ENCODE peak calls at places on chromosome 18, in nine cellular contexts. One of them, this sample, is unnamed.

GRCh38 chr18:23250893-23251656 is 115.8 kb downstream of the CABLES1 start:
- DNase-seq in psoas muscle: peak
- DNase-seq in B cell: no peak
- DNase-seq in adrenal gland: peak
- DNase-seq in astrocyte of the spinal cord: no peak
- DNase-seq in tibial nerve: no peak
- DNase-seq in PC-9: no peak
- DNase-seq in IMR-90: no peak
- DNase-seq in progenitor cell of endocrine pancreas: no peak
- DNase-seq in this sample: no peak

GRCh38 chr18:55861266-55861665 is 273.3 kb upstream of the TCF4 start:
- DNase-seq in progenitor cell of endocrine pancreas: no peak
- DNase-seq in B cell: no peak
- DNase-seq in tibial nerve: no peak
- DNase-seq in adrenal gland: no peak
- DNase-seq in astrocyte of the spinal cord: peak
- DNase-seq in PC-9: no peak
- DNase-seq in IMR-90: peak
- DNase-seq in psoas muscle: no peak
- DNase-seq in this sample: no peak

GRCh38 chr18:45361148-45361851 is 254.0 kb upstream of the SLC14A2 start:
- DNase-seq in PC-9: no peak
- DNase-seq in tibial nerve: no peak
- DNase-seq in adrenal gland: no peak
- DNase-seq in progenitor cell of endocrine pancreas: no peak
- DNase-seq in astrocyte of the spinal cord: no peak
- DNase-seq in IMR-90: no peak
- DNase-seq in psoas muscle: peak
- DNase-seq in B cell: no peak
- DNase-seq in this sample: no peak

GRCh38 chr18:37452697-37453385 is 112.8 kb downstream of the CELF4 start:
- DNase-seq in B cell: no peak
- DNase-seq in psoas muscle: no peak
- DNase-seq in progenitor cell of endocrine pancreas: no peak
- DNase-seq in astrocyte of the spinal cord: no peak
- DNase-seq in PC-9: no peak
- DNase-seq in IMR-90: no peak
- DNase-seq in tibial nerve: no peak
- DNase-seq in adrenal gland: peak
- DNase-seq in this sample: no peak

GRCh38 chr18:22667616-22668422 is 250.1 kb upstream of the CTAGE1 start:
- DNase-seq in tibial nerve: no peak
- DNase-seq in psoas muscle: no peak
- DNase-seq in progenitor cell of endocrine pancreas: no peak
- DNase-seq in astrocyte of the spinal cord: peak
- DNase-seq in adrenal gland: no peak
- DNase-seq in PC-9: peak
- DNase-seq in IMR-90: peak
- DNase-seq in B cell: no peak
- DNase-seq in this sample: no peak

GRCh38 chr18:49510393-49511115 is 23.5 kb upstream of the C18orf32 start:
- DNase-seq in adrenal gland: peak
- DNase-seq in B cell: peak
- DNase-seq in progenitor cell of endocrine pancreas: peak
- DNase-seq in astrocyte of the spinal cord: peak
- DNase-seq in tibial nerve: no peak
- DNase-seq in psoas muscle: peak
- DNase-seq in IMR-90: peak
- DNase-seq in PC-9: peak
- DNase-seq in this sample: peak

GRCh38 chr18:48422947-48423378 is 13.8 kb upstream of the ZBTB7C start:
- DNase-seq in IMR-90: no peak
- DNase-seq in B cell: no peak
- DNase-seq in PC-9: no peak
- DNase-seq in astrocyte of the spinal cord: no peak
- DNase-seq in adrenal gland: no peak
- DNase-seq in progenitor cell of endocrine pancreas: no peak
- DNase-seq in psoas muscle: no peak
- DNase-seq in tibial nerve: no peak
- DNase-seq in this sample: no peak

GRCh38 chr18:34592961-34593382 is 117.1 kb upstream of the DTNA start:
- DNase-seq in IMR-90: peak
- DNase-seq in adrenal gland: peak
- DNase-seq in progenitor cell of endocrine pancreas: peak
- DNase-seq in B cell: no peak
- DNase-seq in psoas muscle: peak
- DNase-seq in tibial nerve: no peak
- DNase-seq in astrocyte of the spinal cord: peak
- DNase-seq in PC-9: no peak
- DNase-seq in this sample: no peak

GRCh38 chr18:8303151-8303770 is 306.0 kb upstream of the RAB12 start:
- DNase-seq in astrocyte of the spinal cord: no peak
- DNase-seq in progenitor cell of endocrine pancreas: no peak
- DNase-seq in PC-9: no peak
- DNase-seq in tibial nerve: no peak
- DNase-seq in IMR-90: peak
- DNase-seq in B cell: no peak
- DNase-seq in adrenal gland: no peak
- DNase-seq in psoas muscle: no peak
- DNase-seq in this sample: no peak

GRCh38 chr18:57131782-57132181 is 15.1 kb upstream of the BOD1L2 start:
- DNase-seq in psoas muscle: no peak
- DNase-seq in IMR-90: no peak
- DNase-seq in adrenal gland: no peak
- DNase-seq in B cell: no peak
- DNase-seq in progenitor cell of endocrine pancreas: no peak
- DNase-seq in astrocyte of the spinal cord: no peak
- DNase-seq in PC-9: no peak
- DNase-seq in tibial nerve: no peak
- DNase-seq in this sample: no peak

GRCh38 chr18:9782073-9782857 is 74.2 kb downstream of the RAB31 start:
- DNase-seq in PC-9: no peak
- DNase-seq in psoas muscle: no peak
- DNase-seq in progenitor cell of endocrine pancreas: no peak
- DNase-seq in tibial nerve: no peak
- DNase-seq in astrocyte of the spinal cord: peak
- DNase-seq in B cell: no peak
- DNase-seq in adrenal gland: peak
- DNase-seq in IMR-90: peak
- DNase-seq in this sample: no peak

GRCh38 chr18:56522826-56523225 is 115.6 kb downstream of the TXNL1 start:
- DNase-seq in tibial nerve: no peak
- DNase-seq in IMR-90: peak
- DNase-seq in psoas muscle: no peak
- DNase-seq in PC-9: no peak
- DNase-seq in astrocyte of the spinal cord: peak
- DNase-seq in B cell: no peak
- DNase-seq in progenitor cell of endocrine pancreas: no peak
- DNase-seq in adrenal gland: no peak
- DNase-seq in this sample: no peak

GRCh38 chr18:76255070-76255683 is 239.9 kb downstream of the ZNF516 start:
- DNase-seq in B cell: no peak
- DNase-seq in IMR-90: no peak
- DNase-seq in astrocyte of the spinal cord: no peak
- DNase-seq in tibial nerve: no peak
- DNase-seq in progenitor cell of endocrine pancreas: no peak
- DNase-seq in PC-9: no peak
- DNase-seq in psoas muscle: no peak
- DNase-seq in adrenal gland: no peak
- DNase-seq in this sample: no peak

GRCh38 chr18:76258209-76258608 is 236.8 kb downstream of the ZNF516 start:
- DNase-seq in IMR-90: peak
- DNase-seq in astrocyte of the spinal cord: no peak
- DNase-seq in PC-9: no peak
- DNase-seq in adrenal gland: no peak
- DNase-seq in B cell: no peak
- DNase-seq in progenitor cell of endocrine pancreas: no peak
- DNase-seq in tibial nerve: no peak
- DNase-seq in psoas muscle: no peak
- DNase-seq in this sample: no peak

GRCh38 chr18:76256897-76257500 is 238.0 kb downstream of the ZNF516 start:
- DNase-seq in astrocyte of the spinal cord: peak
- DNase-seq in adrenal gland: peak
- DNase-seq in tibial nerve: no peak
- DNase-seq in PC-9: peak
- DNase-seq in psoas muscle: no peak
- DNase-seq in B cell: no peak
- DNase-seq in progenitor cell of endocrine pancreas: no peak
- DNase-seq in IMR-90: peak
- DNase-seq in this sample: no peak

GRCh38 chr18:76251691-76252090 is 243.4 kb downstream of the ZNF516 start:
- DNase-seq in astrocyte of the spinal cord: no peak
- DNase-seq in adrenal gland: no peak
- DNase-seq in IMR-90: no peak
- DNase-seq in B cell: no peak
- DNase-seq in PC-9: no peak
- DNase-seq in psoas muscle: no peak
- DNase-seq in tibial nerve: no peak
- DNase-seq in progenitor cell of endocrine pancreas: no peak
- DNase-seq in this sample: no peak

DNA sequence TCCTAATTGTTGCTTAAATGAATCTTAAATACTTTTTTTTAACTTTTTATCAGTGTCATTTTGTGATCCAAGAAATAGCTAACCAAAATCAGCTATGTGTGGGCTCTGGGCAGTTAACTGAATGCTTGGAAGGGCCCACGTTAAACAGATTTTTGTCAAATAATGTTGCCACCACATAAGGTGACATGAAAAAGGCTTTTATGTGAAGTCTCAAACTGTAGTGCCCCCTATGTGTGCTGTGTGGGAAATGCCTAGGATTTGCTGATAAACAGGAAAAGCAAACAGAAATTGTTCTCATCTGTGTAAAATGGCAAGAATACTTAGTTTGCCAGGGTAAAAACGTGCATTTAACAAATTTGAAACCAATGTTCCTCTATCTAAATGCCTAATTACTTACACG is 242.2 kb downstream of the ZNF516 start:
- DNase-seq in PC-9: no peak
- DNase-seq in IMR-90: peak
- DNase-seq in tibial nerve: no peak
- DNase-seq in adrenal gland: no peak
- DNase-seq in psoas muscle: no peak
- DNase-seq in progenitor cell of endocrine pancreas: no peak
- DNase-seq in astrocyte of the spinal cord: peak
- DNase-seq in B cell: no peak
- DNase-seq in this sample: no peak
- TF ChIP-seq CTCF in PC-9: peak
- TF ChIP-seq CTCF in IMR-90: peak
- TF ChIP-seq CTCF in tibial nerve: no peak
- TF ChIP-seq CTCF in adrenal gland: peak
- TF ChIP-seq CTCF in psoas muscle: peak
- TF ChIP-seq CTCF in progenitor cell of endocrine pancreas: peak
- TF ChIP-seq CTCF in astrocyte of the spinal cord: peak
- TF ChIP-seq CTCF in B cell: no peak
- TF ChIP-seq CTCF in this sample: peak

DNA sequence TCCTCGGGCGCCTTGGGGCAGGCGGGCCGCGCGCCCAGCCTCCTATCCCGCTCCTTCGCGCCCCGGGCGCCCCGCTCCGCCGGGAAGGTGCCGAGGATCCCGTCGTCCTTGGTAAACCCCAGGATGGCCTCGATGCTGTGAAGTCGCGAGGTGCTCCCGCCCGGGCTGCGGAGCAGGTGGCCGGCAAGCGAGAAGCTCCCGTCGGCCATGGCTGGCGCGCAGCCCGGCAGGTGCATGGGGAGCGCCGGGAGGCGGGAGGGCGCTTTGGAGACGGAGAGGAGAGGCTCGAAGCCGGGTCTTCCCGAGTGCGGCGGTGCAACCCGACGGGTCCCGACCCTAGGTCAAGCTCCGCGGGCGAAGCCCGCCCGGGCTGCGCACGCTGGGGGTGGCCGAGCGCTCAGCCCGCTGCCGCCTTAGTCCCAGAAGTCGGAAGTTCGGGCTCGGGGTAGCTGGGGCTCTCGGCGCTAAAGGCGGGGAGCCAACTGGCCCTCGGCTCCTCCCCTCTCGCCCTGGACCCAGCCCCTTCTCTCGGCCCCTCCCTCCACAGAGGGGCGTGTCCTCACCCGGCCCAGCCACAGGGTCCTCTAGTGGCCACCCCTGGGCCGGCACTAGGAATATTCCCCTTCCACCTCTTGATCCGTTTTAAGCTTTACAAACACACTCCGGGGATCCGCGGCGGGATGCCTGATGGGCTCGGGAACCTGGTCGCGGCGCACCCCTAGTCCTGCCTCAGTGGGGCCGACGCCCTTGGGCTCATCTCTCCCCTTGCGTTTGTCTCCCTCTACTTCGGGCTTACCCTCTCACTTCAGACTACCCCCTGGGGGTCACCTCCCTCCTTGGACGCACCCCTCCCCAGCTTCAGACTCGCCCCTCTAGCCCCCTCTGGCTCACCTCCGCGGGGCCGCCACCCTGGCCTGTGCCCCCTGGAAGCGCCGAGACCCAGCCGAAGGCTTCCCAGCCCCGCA is at the start of gene RAX:
- DNase-seq in IMR-90: no peak
- DNase-seq in progenitor cell of endocrine pancreas: peak
- DNase-seq in tibial nerve: no peak
- DNase-seq in astrocyte of the spinal cord: no peak
- DNase-seq in adrenal gland: no peak
- DNase-seq in psoas muscle: no peak
- DNase-seq in PC-9: no peak
- DNase-seq in B cell: no peak
- DNase-seq in this sample: no peak
- TF ChIP-seq CTCF in IMR-90: peak
- TF ChIP-seq CTCF in progenitor cell of endocrine pancreas: peak
- TF ChIP-seq CTCF in tibial nerve: no peak
- TF ChIP-seq CTCF in astrocyte of the spinal cord: peak
- TF ChIP-seq CTCF in adrenal gland: no peak
- TF ChIP-seq CTCF in psoas muscle: no peak
- TF ChIP-seq CTCF in PC-9: no peak
- TF ChIP-seq CTCF in B cell: no peak
- TF ChIP-seq CTCF in this sample: peak

DNA sequence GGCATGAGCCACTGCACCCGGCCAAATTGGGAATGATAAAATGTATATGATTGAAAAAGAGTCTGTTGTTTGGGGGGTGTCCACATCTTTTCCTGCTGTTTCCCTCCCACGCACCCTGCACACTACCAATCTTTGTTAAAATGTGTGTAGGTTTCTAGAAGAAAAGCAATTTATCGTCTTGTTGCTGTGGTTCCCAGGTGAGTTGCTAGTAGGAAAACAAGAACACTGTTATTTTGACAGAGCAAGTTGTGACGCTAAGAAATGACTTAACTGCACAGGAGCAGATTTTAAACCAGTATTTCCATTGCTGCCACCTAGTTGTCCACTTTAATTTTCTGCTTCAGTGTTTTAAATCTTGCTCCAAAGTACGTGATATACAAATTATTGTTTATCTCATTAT is 21.0 kb upstream of the USP14 start:
- DNase-seq in psoas muscle: no peak
- DNase-seq in progenitor cell of endocrine pancreas: no peak
- DNase-seq in astrocyte of the spinal cord: no peak
- DNase-seq in tibial nerve: no peak
- DNase-seq in PC-9: no peak
- DNase-seq in B cell: no peak
- DNase-seq in IMR-90: no peak
- DNase-seq in adrenal gland: no peak
- DNase-seq in this sample: no peak
- TF ChIP-seq CTCF in psoas muscle: no peak
- TF ChIP-seq CTCF in progenitor cell of endocrine pancreas: no peak
- TF ChIP-seq CTCF in astrocyte of the spinal cord: no peak
- TF ChIP-seq CTCF in tibial nerve: no peak
- TF ChIP-seq CTCF in PC-9: no peak
- TF ChIP-seq CTCF in B cell: no peak
- TF ChIP-seq CTCF in IMR-90: no peak
- TF ChIP-seq CTCF in adrenal gland: no peak
- TF ChIP-seq CTCF in this sample: no peak

GRCh38 chr18:63844254-63844653 is 43.3 kb upstream of the SERPINB2 start:
- DNase-seq in adrenal gland: no peak
- DNase-seq in progenitor cell of endocrine pancreas: no peak
- DNase-seq in tibial nerve: no peak
- DNase-seq in B cell: no peak
- DNase-seq in psoas muscle: no peak
- DNase-seq in PC-9: no peak
- DNase-seq in astrocyte of the spinal cord: peak
- DNase-seq in IMR-90: peak
- DNase-seq in this sample: no peak
- TF ChIP-seq CTCF in adrenal gland: no peak
- TF ChIP-seq CTCF in progenitor cell of endocrine pancreas: peak
- TF ChIP-seq CTCF in tibial nerve: peak
- TF ChIP-seq CTCF in B cell: no peak
- TF ChIP-seq CTCF in psoas muscle: peak
- TF ChIP-seq CTCF in PC-9: peak
- TF ChIP-seq CTCF in astrocyte of the spinal cord: peak
- TF ChIP-seq CTCF in IMR-90: peak
- TF ChIP-seq CTCF in this sample: peak

This sample was measured in mesothelial cell of epicardium.